ENCODE peak calls at places on chromosomes 2 and 18, in five cellular contexts. F, V, G, A and X are unnamed samples.

GRCh38 chr18:2173464-2173863 is 397.8 kb downstream of the METTL4 start:
- DNase-seq in V (peak), G (no peak), F (no peak), A (no peak), X (peak)

GRCh38 chr2:101107246-101107645 is 43.9 kb downstream of the TBC1D8 start:
- DNase-seq in F (no peak), G (no peak), V (no peak), A (no peak), X (no peak)

GRCh38 chr18:43664487-43665008 is 387.3 kb upstream of the SYT4 start:
- DNase-seq in G (no peak), V (no peak), F (no peak), A (no peak), X (no peak)

GRCh38 chr2:85797959-85798358 is 44.2 kb downstream of the ATOH8 start:
- DNase-seq in F (no peak), G (peak), A (no peak), V (no peak), X (no peak)

GRCh38 chr2:27961997-27962396 is 71.5 kb downstream of the BABAM2 start:
- DNase-seq in V (no peak), F (no peak), G (no peak), A (no peak), X (no peak)

GRCh38 chr18:11005528-11005927 is 143.8 kb downstream of the PIEZO2 start:
- DNase-seq in V (peak), F (no peak), G (peak), A (peak), X (no peak)

GRCh38 chr2:7338961-7339360 is 421.7 kb downstream of the RNF144A start:
- DNase-seq in G (no peak), A (no peak), V (no peak), F (no peak), X (no peak)

GRCh38 chr2:216596986-216597509 is 36.2 kb upstream of the IGFBP2 start:
- DNase-seq in V (no peak), F (no peak), G (no peak), A (no peak), X (no peak)

GRCh38 chr2:127561371-127561770 is 25.9 kb downstream of the MYO7B start:
- DNase-seq in A (no peak), V (no peak), F (no peak), G (no peak), X (no peak)

GRCh38 chr2:43475922-43476321 is 119.9 kb downstream of the THADA start:
- DNase-seq in G (no peak), A (no peak), V (no peak), F (no peak), X (no peak)

GRCh38 chr2:126657146-126657635 is 1.2 kb downstream of the GYPC start:
- DNase-seq in V (peak), A (peak), F (peak), G (no peak), X (peak)

GRCh38 chr18:62737474-62737873 is 22.1 kb downstream of the PHLPP1 start:
- DNase-seq in V (no peak), F (no peak), A (no peak), G (no peak), X (no peak)

GRCh38 chr2:176827269-176827668 is 385.3 kb upstream of the HNRNPA3 start:
- DNase-seq in F (no peak), V (no peak), A (no peak), G (no peak), X (no peak)

GRCh38 chr18:22211660-22212059 is 42.3 kb downstream of the GATA6 start:
- DNase-seq in V (no peak), A (no peak), F (no peak), G (no peak), X (no peak)

GRCh38 chr2:127570282-127571250 is 35.1 kb downstream of the MYO7B start:
- DNase-seq in F (no peak), G (no peak), V (peak), A (no peak), X (no peak)

GRCh38 chr2:121092095-121092494 is 192.9 kb downstream of the TFCP2L1 start:
- DNase-seq in G (no peak), F (no peak), A (no peak), V (peak), X (no peak)

GRCh38 chr2:234425923-234426603 is 70.8 kb downstream of the ARL4C start:
- DNase-seq in V (peak), A (no peak), F (no peak), G (no peak), X (no peak)

GRCh38 chr2:214504599-214505376 is 93.9 kb downstream of the VWC2L start:
- DNase-seq in V (no peak), A (no peak), F (no peak), G (no peak), X (no peak)

GRCh38 chr2:239911630-239912071 is 113.5 kb downstream of the NDUFA10 start:
- DNase-seq in A (no peak), V (peak), G (no peak), F (no peak), X (peak)

GRCh38 chr2:46690825-46691224 is 211.5 kb downstream of the TMEM247 start:
- DNase-seq in A (no peak), V (no peak), F (no peak), G (no peak), X (no peak)

GRCh38 chr2:63053889-63054725 is 3.5 kb downstream of the OTX1 start:
- DNase-seq in F (no peak), G (no peak), V (no peak), A (peak), X (no peak)

GRCh38 chr2:219158586-219158985 is 2.0 kb downstream of the NHEJ1 start:
- DNase-seq in V (no peak), G (no peak), A (no peak), F (no peak), X (no peak)

GRCh38 chr2:17538844-17539554 is 1.5 kb upstream of the VSNL1 start:
- DNase-seq in F (no peak), V (peak), A (peak), G (peak), X (peak)

GRCh38 chr2:76391663-76392062 is 680.9 kb upstream of the GCFC2 start:
- DNase-seq in A (no peak), V (peak), F (no peak), G (no peak), X (no peak)

GRCh38 chr2:55598056-55598795 is 19.2 kb downstream of the PPP4R3B start:
- DNase-seq in F (no peak), G (no peak), A (no peak), V (no peak), X (no peak)

GRCh38 chr2:233349005-233349998 is 5.0 kb upstream of the DGKD start:
- DNase-seq in G (no peak), A (peak), F (no peak), V (peak), X (peak)

GRCh38 chr2:96509847-96510230 is 4.7 kb upstream of the NEURL3 start:
- DNase-seq in F (no peak), V (no peak), A (no peak), G (no peak), X (no peak)

GRCh38 chr2:24870440-24870839 is 49.6 kb downstream of the ADCY3 start:
- DNase-seq in G (no peak), A (no peak), F (no peak), V (no peak), X (no peak)

GRCh38 chr2:237165405-237166276 is 80.0 kb downstream of the COPS8 start:
- DNase-seq in A (no peak), F (no peak), G (no peak), V (no peak), X (no peak)

GRCh38 chr2:73985318-73986084 is 791 bp downstream of the TET3 start:
- DNase-seq in G (peak), F (no peak), V (peak), A (peak), X (peak)

GRCh38 chr2:73986085-73986680 is 1.5 kb downstream of the TET3 start:
- DNase-seq in A (no peak), V (peak), G (no peak), F (no peak), X (no peak)

GRCh38 chr2:73987948-73988700 is 3.4 kb downstream of the TET3 start:
- DNase-seq in A (no peak), F (no peak), V (no peak), G (no peak), X (no peak)

GRCh38 chr2:73984922-73985317 is 210 bp downstream of the TET3 start:
- DNase-seq in G (peak), A (peak), V (peak), F (no peak), X (peak)

GRCh38 chr2:73987109-73987947 is 2.6 kb downstream of the TET3 start:
- DNase-seq in F (no peak), G (peak), A (peak), V (peak), X (peak)
- TF ChIP-seq CTCF in F (no peak), G (peak), A (no peak), V (peak), X (peak)

DNA sequence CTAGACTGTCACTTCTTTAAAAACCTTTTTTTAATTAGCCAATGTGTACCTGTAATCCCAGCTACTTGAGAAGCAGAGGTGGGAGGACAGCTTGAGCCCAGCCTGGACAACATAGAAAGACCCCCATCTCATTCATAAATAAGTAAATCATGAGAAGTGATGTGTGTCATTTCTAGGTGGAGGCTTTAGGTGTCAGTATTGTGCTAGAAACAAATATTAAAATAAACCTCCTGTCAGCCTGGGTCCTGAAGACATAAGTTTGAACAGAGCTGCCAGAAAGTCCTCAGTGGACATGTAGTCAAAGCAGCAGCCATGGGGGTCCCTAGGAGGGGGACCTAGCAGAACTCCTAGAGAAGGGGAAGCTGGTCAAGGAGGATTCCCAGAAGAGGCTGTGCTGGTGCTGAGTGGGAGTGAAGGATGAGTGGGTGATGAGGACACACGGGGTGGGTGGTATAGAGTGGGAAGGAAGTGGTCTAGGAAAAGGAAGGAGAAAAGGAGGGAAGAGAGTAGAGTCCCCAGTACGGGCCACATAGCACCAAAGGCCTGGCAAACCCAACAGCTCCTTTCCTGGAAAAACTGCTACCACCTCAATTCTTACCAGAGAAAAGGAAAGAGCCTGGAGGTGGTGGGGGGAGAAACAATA is 316.6 kb upstream of the NCKAP5 start:
- DNase-seq in A (no peak), G (no peak), F (no peak), V (no peak), X (no peak)
- TF ChIP-seq CTCF in A (no peak), G (no peak), F (no peak), V (no peak), X (peak)

DNA sequence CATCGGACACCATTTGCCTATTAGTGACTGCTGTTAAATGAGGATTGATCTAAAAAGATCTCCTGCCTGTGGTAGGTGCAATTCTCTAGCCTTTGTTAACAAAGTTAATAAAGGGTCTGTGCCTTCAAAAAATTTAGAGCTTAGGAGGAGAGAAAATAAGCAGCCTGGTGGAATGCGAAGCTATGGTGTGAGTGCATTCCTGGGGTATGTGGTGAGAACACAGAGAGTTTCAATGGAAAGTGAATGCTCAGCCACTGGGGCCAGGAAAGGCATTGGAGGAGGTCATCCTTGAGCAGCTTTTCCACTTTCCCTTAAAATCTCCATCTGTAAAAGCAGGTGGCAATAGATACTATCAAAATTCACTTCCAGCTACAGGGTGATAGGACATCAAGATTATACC is 331.2 kb upstream of the LRATD1 start:
- DNase-seq in G (no peak), F (no peak), V (no peak), A (no peak), X (no peak)
- TF ChIP-seq CTCF in G (no peak), F (no peak), V (no peak), A (no peak), X (no peak)

GRCh38 chr2:174247474-174248186 is 702 bp downstream of the OLA1 start:
- DNase-seq in G (no peak), V (peak), A (peak), F (no peak), X (no peak)

GRCh38 chr2:174245065-174245464 is 3.3 kb downstream of the OLA1 start:
- DNase-seq in V (no peak), F (no peak), A (no peak), G (no peak), X (no peak)

GRCh38 chr2:174248187-174248997 is at the start of gene OLA1:
- DNase-seq in A (peak), V (peak), G (peak), F (peak), X (peak)

GRCh38 chr2:174246944-174247381 is 1.4 kb downstream of the OLA1 start:
- DNase-seq in V (peak), F (no peak), A (no peak), G (no peak), X (no peak)

DNA sequence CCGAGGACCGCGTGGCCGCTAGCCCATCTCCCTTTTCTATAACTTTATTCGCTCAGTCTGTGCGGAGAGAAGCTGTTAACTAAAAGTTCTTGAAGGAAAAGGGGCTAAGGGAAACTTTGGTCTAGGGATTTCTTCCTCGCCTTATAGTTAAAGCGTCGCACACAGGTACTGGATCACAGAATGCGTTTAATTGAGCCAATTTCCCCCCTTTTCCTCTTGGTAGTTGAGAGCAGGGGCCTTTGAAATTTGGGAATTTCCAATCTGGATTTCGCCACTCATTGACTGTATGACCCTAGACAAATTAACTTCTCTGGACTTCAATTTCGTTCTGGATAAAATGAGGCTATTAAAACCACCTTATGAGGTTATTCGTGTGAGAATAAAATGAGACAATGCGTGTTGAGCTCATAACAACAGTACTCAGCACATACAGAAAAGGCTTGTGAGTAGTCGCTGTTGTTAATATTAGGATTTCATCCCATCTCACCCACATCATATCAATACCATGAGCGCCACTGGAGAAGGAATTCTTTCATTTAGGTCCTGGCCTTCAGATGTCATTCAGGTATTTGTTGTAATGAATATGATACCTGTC is 763 bp upstream of the OLA1 start:
- DNase-seq in F (no peak), A (no peak), V (no peak), G (no peak), X (no peak)
- TF ChIP-seq CTCF in F (no peak), A (no peak), V (no peak), G (no peak), X (no peak)

DNA sequence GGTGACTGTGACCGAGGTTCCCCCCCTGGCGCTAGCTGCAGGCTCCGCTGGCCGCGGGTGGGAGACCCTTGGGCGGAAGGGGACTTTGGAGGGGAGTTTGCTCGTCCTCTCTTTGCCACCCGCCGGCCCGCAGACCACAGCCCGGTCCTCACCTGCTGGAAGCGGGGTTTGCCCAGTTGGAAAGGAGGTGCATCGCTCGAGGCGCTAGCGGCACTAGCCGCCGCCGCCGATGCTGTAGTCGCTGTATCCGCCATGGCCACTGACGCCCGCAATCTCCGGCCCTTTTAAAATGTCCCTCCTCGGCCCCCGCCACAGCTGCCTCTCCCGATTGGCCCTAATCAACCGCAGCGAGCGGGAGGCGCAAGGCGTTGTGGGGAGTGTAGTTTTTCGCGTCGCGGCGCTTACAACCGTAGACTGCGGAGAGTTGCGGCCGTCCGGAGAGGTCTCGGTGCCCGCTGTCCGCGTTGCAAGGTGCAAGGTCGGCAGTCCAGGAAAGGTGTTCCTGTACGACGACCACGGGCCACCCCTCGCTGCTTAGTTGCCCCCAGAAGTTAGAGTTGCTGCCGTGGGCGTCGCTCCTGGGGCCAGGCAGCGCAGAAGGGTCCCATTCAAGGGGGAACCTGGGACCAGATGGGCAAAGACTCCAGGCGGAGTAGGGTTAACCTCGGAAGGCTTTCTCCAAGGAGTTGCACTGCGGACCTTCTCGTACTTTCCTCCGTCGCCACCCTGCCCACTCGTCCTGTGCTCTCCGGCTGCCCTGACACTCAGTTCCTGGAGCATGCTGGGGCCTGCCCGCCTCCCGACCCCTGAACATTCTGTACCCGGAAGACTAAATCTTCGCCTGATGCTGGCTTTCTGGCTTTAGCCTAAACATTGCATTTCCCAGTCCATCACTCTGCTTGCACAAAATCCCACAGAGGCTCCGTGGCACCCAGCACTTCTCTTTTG is at the start of gene SFXN5:
- DNase-seq in F (peak), V (peak), G (peak), A (peak), X (peak)
- TF ChIP-seq CTCF in F (peak), V (no peak), G (no peak), A (peak), X (peak)

DNA sequence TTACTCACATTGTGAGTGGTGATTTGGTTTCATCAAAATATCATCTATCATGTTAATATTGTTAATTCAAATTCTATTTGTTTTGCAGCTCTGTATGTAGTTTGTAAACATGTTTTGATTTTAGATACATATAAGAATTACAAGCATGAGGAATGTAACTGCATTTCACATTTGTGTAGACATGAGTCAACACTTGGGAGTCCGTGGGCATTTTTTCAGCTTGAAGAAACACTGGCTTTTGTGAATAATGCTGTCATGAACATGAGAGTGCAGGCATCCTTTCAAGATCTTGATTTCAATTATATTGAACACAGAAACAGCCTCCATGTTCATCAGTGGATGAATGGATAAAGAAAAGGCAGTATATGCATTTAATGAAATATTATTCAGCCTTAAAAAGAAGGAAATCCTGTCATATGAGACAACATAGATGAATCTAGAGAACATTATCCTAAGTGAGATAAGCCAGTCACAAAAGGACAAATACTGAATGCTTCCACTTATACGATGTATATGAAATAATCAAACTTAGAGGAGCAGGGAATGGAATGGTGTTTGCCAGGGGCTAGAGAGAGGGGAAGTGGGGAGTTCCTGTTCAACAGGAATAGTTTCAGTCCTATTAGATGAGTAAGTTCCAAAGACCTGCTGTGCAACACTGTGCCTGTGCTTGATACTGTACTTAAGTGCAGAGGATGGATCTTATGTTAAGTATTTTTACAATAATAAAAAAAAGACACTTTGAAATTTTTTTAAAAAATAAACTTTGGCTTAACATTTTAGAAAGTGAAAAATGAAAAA is 194.9 kb downstream of the LRATD1 start:
- DNase-seq in G (no peak), A (no peak), V (no peak), F (no peak), X (no peak)
- TF ChIP-seq CTCF in G (no peak), A (no peak), V (no peak), F (no peak), X (no peak)

GRCh38 chr2:115910270-115910669 is 1467.8 kb downstream of the DPP10 start:
- DNase-seq in F (no peak), G (no peak), A (no peak), V (no peak), X (no peak)
- TF ChIP-seq CTCF in F (no peak), G (no peak), A (no peak), V (no peak), X (no peak)